ENCODE peak calls at places on chromosomes 12 and 14, in four cellular contexts. One of them, this sample, is unnamed.

GRCh38 chr12:123389560-123390351 is 5.8 kb downstream of the KMT5A start:
- DNase-seq in H1: peak
- DNase-seq in mesenchymal stem cell: peak
- DNase-seq in trophoblast cell: peak
- DNase-seq in this sample: no peak

GRCh38 chr12:48969847-48970701 is 1.5 kb downstream of the WNT10B start:
- DNase-seq in H1: peak
- DNase-seq in mesenchymal stem cell: peak
- DNase-seq in trophoblast cell: no peak
- DNase-seq in this sample: no peak

GRCh38 chr12:120367924-120368788 is 808 bp downstream of the MSI1 start:
- DNase-seq in H1: no peak
- DNase-seq in mesenchymal stem cell: no peak
- DNase-seq in trophoblast cell: no peak
- DNase-seq in this sample: no peak

GRCh38 chr12:67760586-67761275 is 112.2 kb downstream of the DYRK2 start:
- DNase-seq in H1: no peak
- DNase-seq in mesenchymal stem cell: peak
- DNase-seq in trophoblast cell: no peak
- DNase-seq in this sample: no peak

GRCh38 chr12:52187206-52187605 is 4.6 kb downstream of the KRT80 start:
- DNase-seq in H1: no peak
- DNase-seq in mesenchymal stem cell: no peak
- DNase-seq in trophoblast cell: no peak
- DNase-seq in this sample: no peak

GRCh38 chr12:75953312-75953906 is 78.2 kb downstream of the PHLDA1 start:
- DNase-seq in H1: no peak
- DNase-seq in mesenchymal stem cell: peak
- DNase-seq in trophoblast cell: peak
- DNase-seq in this sample: no peak

GRCh38 chr14:97977711-97978261 is 1180.6 kb downstream of the VRK1 start:
- DNase-seq in H1: peak
- DNase-seq in mesenchymal stem cell: no peak
- DNase-seq in trophoblast cell: no peak
- DNase-seq in this sample: no peak

GRCh38 chr12:2283910-2284309 is 231.1 kb downstream of the CACNA1C start:
- DNase-seq in H1: no peak
- DNase-seq in mesenchymal stem cell: peak
- DNase-seq in trophoblast cell: no peak
- DNase-seq in this sample: no peak

GRCh38 chr12:10701226-10701681 is 21.9 kb downstream of the YBX3 start:
- DNase-seq in H1: no peak
- DNase-seq in mesenchymal stem cell: no peak
- DNase-seq in trophoblast cell: no peak
- DNase-seq in this sample: no peak

GRCh38 chr14:36604757-36605505 is 22.5 kb upstream of the NKX2-8 start:
- DNase-seq in H1: peak
- DNase-seq in mesenchymal stem cell: peak
- DNase-seq in trophoblast cell: peak
- DNase-seq in this sample: peak

GRCh38 chr14:99687284-99688209 is 3.4 kb downstream of the CYP46A1 start:
- DNase-seq in H1: peak
- DNase-seq in mesenchymal stem cell: no peak
- DNase-seq in trophoblast cell: no peak
- DNase-seq in this sample: peak

GRCh38 chr12:121214855-121215745 is 5.2 kb downstream of the P2RX4 start:
- DNase-seq in H1: no peak
- DNase-seq in mesenchymal stem cell: peak
- DNase-seq in trophoblast cell: peak
- DNase-seq in this sample: no peak

GRCh38 chr14:21309238-21309636 is 29.4 kb downstream of the RPGRIP1 start:
- DNase-seq in H1: peak
- DNase-seq in mesenchymal stem cell: no peak
- DNase-seq in trophoblast cell: no peak
- DNase-seq in this sample: no peak
- H3K4me3 ChIP-seq in H1: no peak
- H3K4me3 ChIP-seq in mesenchymal stem cell: no peak
- H3K4me3 ChIP-seq in trophoblast cell: no peak
- H3K4me3 ChIP-seq in this sample: no peak

GRCh38 chr14:30875788-30876053 is 1.4 kb downstream of the COCH start:
- DNase-seq in H1: no peak
- DNase-seq in mesenchymal stem cell: no peak
- DNase-seq in trophoblast cell: no peak
- DNase-seq in this sample: no peak

GRCh38 chr14:30872602-30873001 is 1.8 kb upstream of the COCH start:
- DNase-seq in H1: no peak
- DNase-seq in mesenchymal stem cell: no peak
- DNase-seq in trophoblast cell: no peak
- DNase-seq in this sample: no peak

GRCh38 chr14:30873308-30874119 is 845 bp upstream of the COCH start:
- DNase-seq in H1: no peak
- DNase-seq in mesenchymal stem cell: no peak
- DNase-seq in trophoblast cell: no peak
- DNase-seq in this sample: no peak

GRCh38 chr14:30874999-30875787 is 834 bp downstream of the COCH start:
- DNase-seq in H1: peak
- DNase-seq in mesenchymal stem cell: peak
- DNase-seq in trophoblast cell: no peak
- DNase-seq in this sample: peak

DNA sequence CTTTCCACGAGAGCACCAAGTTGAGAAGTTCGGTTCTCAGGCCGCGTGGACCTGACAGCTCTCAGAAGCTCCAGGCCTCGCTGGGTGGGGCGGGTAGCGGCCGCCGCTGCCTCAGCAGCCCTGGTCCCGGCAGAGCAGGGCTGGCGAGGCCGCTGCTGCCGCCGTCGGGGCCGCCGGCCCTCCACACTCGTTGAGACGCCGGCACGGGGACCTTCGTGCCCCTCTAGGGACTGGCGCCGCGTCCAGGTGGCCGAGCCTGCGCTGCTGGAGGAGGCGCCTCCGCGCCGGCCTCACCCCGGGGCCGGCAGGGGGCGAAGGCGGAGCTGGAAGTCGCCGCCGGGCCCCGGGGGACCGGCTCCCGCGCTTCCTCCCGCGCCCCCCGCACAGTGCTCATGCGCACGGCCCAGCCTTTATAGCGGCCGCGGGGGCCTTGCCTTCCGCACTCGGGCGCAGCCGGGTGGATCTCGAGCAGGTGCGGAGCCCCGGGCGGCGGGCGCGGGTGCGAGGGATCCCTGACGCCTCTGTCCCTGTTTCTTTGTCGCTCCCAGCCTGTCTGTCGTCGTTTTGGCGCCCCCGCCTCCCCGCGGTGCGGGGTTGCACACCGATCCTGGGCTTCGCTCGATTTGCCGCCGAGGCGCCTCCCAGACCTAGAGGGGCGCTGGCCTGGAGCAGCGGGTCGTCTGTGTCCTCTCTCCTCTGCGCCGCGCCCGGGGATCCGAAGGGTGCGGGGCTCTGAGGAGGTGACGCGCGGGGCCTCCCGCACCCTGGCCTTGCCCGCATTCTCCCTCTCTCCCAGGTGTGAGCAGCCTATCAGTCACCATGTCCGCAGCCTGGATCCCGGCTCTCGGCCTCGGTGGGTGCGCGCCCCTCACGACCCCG is at the start of gene COCH:
- DNase-seq in H1: peak
- DNase-seq in mesenchymal stem cell: no peak
- DNase-seq in trophoblast cell: no peak
- DNase-seq in this sample: peak
- H2BK12ac ChIP-seq in H1: no peak
- H2BK12ac ChIP-seq in mesenchymal stem cell: no peak
- H2BK12ac ChIP-seq in trophoblast cell: no peak
- H2BK12ac ChIP-seq in this sample: peak

DNA sequence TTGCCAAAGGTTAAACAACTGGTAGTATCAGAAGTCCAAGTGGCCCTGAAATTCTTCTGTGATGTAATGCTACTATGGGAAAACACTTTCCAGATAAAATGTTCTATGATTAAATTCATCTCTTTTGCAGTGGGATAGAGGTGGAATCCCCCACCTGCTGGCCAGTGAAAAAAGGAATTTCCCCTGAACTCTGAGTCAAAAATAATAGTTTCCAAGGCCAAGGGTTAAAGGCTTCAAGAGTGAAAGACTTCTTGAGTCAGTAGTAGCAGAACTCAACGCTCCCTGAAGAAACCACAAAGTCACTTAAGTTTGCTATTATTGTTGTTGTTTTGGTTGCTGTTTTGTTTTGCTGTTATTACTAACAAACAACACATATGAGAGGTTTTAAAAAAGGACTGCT is 330.8 kb downstream of the SOX5 start:
- DNase-seq in H1: no peak
- DNase-seq in mesenchymal stem cell: no peak
- DNase-seq in trophoblast cell: no peak
- DNase-seq in this sample: no peak
- H3K4me3 ChIP-seq in H1: no peak
- H3K4me3 ChIP-seq in mesenchymal stem cell: no peak
- H3K4me3 ChIP-seq in trophoblast cell: no peak
- H3K4me3 ChIP-seq in this sample: no peak

DNA sequence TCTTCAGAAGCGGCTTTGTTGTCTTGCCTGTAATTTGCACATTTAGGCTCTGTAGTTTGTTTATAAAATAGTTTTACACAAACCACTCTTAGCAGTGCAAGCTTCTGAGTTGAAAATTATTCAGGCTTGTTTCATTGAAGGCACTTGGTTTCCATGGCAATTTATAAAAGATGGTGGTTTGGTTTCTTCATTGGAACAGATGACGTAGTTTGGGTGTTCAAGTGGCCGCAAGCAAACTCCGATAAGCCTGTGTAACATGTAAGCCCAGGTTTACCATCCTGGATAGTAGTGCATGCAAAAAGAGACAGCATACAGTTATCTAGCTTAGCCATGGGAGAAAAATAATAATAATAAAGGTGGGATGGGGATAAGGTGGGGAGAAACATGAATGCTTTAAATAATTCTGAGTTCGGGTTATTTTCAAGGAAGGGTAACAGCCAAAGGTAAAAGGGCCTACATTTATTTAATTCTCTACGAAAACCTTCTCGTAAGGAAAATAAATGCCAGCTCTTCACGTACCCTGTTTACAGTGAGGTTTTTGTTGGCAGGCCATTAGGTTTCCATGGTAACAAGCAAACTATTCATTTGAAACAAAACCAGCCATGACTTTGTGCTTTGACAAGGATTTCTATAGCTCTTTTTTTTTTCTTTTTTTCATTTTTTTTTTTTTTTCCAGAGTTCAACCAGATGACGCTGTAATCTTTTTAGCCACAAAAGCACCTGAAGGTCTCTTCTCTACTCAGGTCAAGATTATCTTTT is 189.6 kb upstream of the RPL10L start:
- DNase-seq in H1: no peak
- DNase-seq in mesenchymal stem cell: peak
- DNase-seq in trophoblast cell: no peak
- DNase-seq in this sample: no peak
- H2BK12ac ChIP-seq in H1: no peak
- H2BK12ac ChIP-seq in mesenchymal stem cell: no peak
- H2BK12ac ChIP-seq in trophoblast cell: no peak
- H2BK12ac ChIP-seq in this sample: no peak

GRCh38 chr12:69925291-69925690 is 100.3 kb downstream of the MYRFL start:
- DNase-seq in H1: no peak
- DNase-seq in mesenchymal stem cell: no peak
- DNase-seq in trophoblast cell: no peak
- DNase-seq in this sample: no peak
- H3K4me3 ChIP-seq in H1: no peak
- H3K4me3 ChIP-seq in mesenchymal stem cell: no peak
- H3K4me3 ChIP-seq in trophoblast cell: no peak
- H3K4me3 ChIP-seq in this sample: no peak

GRCh38 chr14:28783593-28784143 is 17.1 kb downstream of the FOXG1 start:
- DNase-seq in H1: no peak
- DNase-seq in mesenchymal stem cell: no peak
- DNase-seq in trophoblast cell: no peak
- DNase-seq in this sample: no peak

GRCh38 chr14:28780843-28781503 is 14.4 kb downstream of the FOXG1 start:
- DNase-seq in H1: no peak
- DNase-seq in mesenchymal stem cell: no peak
- DNase-seq in trophoblast cell: no peak
- DNase-seq in this sample: no peak

GRCh38 chr14:28784262-28785021 is 17.9 kb downstream of the FOXG1 start:
- DNase-seq in H1: no peak
- DNase-seq in mesenchymal stem cell: no peak
- DNase-seq in trophoblast cell: no peak
- DNase-seq in this sample: no peak

GRCh38 chr14:28779416-28779941 is 12.9 kb downstream of the FOXG1 start:
- DNase-seq in H1: no peak
- DNase-seq in mesenchymal stem cell: no peak
- DNase-seq in trophoblast cell: no peak
- DNase-seq in this sample: no peak

DNA sequence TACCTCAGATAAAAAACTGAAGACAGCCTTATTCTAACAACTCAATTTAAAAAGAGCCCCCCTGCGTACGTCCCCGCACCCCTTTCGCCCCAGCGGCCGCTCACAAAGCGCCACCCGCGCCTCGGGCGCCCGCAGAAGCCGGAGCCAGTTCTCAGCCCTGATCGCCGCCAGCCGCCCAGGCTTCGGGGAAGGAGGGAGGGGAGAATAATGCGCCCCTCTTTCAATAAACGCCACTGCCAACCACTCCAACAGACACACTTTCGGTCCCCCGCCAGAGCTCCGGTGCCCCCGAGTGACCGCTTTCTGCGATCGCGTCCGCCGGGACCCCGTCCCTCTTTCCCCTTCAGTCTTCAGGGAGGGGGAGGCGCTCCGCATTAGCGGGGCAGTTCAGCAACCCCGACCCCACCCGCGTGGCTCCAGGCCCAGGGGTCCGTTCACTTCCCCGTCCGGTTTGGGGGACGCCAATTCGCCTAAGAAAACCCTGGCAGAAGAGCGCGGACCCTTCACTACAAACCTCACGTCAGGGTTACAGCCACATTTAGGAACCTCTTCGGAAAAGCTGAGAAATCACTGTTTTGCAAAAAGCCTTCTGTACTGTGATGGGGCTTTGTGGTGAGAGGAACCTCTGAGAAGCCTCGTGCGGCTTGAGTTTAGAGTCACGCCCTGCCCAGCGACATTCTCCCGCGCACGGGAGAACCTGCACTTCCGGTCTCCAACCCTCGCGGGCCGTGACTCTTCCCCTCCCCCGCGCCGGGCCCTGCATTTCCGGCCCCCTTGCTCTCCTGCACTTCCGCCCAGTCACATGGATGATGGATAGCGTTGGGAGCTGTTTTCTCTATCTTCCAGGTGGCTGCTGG is 18.7 kb downstream of the FOXG1 start:
- DNase-seq in H1: peak
- DNase-seq in mesenchymal stem cell: no peak
- DNase-seq in trophoblast cell: no peak
- DNase-seq in this sample: no peak
- H2BK12ac ChIP-seq in H1: peak
- H2BK12ac ChIP-seq in mesenchymal stem cell: no peak
- H2BK12ac ChIP-seq in trophoblast cell: no peak
- H2BK12ac ChIP-seq in this sample: no peak

GRCh38 chr14:57495409-57495808 is 1.8 kb upstream of the CCDC198 start:
- DNase-seq in H1: no peak
- DNase-seq in mesenchymal stem cell: no peak
- DNase-seq in trophoblast cell: no peak
- DNase-seq in this sample: no peak

GRCh38 chr14:57493467-57494181 is at the start of gene CCDC198:
- DNase-seq in H1: no peak
- DNase-seq in mesenchymal stem cell: no peak
- DNase-seq in trophoblast cell: no peak
- DNase-seq in this sample: no peak

GRCh38 chr14:57487771-57488170 is 5.9 kb downstream of the CCDC198 start:
- DNase-seq in H1: no peak
- DNase-seq in mesenchymal stem cell: no peak
- DNase-seq in trophoblast cell: no peak
- DNase-seq in this sample: no peak

GRCh38 chr14:57498035-57498434 is 4.4 kb upstream of the CCDC198 start:
- DNase-seq in H1: no peak
- DNase-seq in mesenchymal stem cell: no peak
- DNase-seq in trophoblast cell: no peak
- DNase-seq in this sample: no peak

GRCh38 chr14:57492859-57493258 is 798 bp downstream of the CCDC198 start:
- DNase-seq in H1: no peak
- DNase-seq in mesenchymal stem cell: peak
- DNase-seq in trophoblast cell: no peak
- DNase-seq in this sample: no peak
- H3K4me3 ChIP-seq in H1: no peak
- H3K4me3 ChIP-seq in mesenchymal stem cell: no peak
- H3K4me3 ChIP-seq in trophoblast cell: no peak
- H3K4me3 ChIP-seq in this sample: no peak

This sample was measured in neuronal stem cell.